ENCODE peak calls at places on chromosome 17, in seven cellular contexts. K is hepatocyte; M is HFFc6; V is activated CD4-positive, alpha-beta T cell treated with anti-CD3 and anti-CD28 coated beads, Interleukin-2, amount 10 ng/mL, durations not matched to agents 7 days and 5 days; Y is NAMALWA; T is mucosa of gallbladder; S is retina. U is an unnamed sample.

GRCh38 chr17:1304522-1304921 is 25.1 kb downstream of the TRARG1 start:
- DNase-seq in K (no peak), M (no peak), V (no peak), Y (no peak), T (no peak), S (no peak), U (no peak)

GRCh38 chr17:31830971-31831755 is 27.9 kb downstream of the COPRS start:
- DNase-seq in K (no peak), M (no peak), V (no peak), Y (no peak), T (no peak), S (no peak), U (no peak)

GRCh38 chr17:48244121-48244711 is 136.7 kb downstream of the SNX11 start:
- DNase-seq in K (peak), M (peak), V (peak), Y (peak), T (no peak), S (no peak), U (peak)

GRCh38 chr17:7296189-7296861 is 1.9 kb upstream of the YBX2 start:
- DNase-seq in K (peak), M (peak), V (peak), Y (peak), T (peak), S (peak), U (peak)

GRCh38 chr17:69406906-69407305 is 7.6 kb upstream of the MAP2K6 start:
- DNase-seq in K (no peak), M (no peak), V (no peak), Y (no peak), T (no peak), S (no peak), U (no peak)

GRCh38 chr17:79939755-79940154 is 95.9 kb downstream of the TBC1D16 start:
- DNase-seq in K (no peak), M (no peak), V (no peak), Y (no peak), T (no peak), S (peak), U (no peak)

GRCh38 chr17:67608691-67609090 is 109.0 kb upstream of the NOL11 start:
- DNase-seq in K (no peak), M (peak), V (no peak), Y (no peak), T (no peak), S (no peak), U (no peak)

GRCh38 chr17:67293251-67294203 is 48.5 kb upstream of the HELZ start:
- DNase-seq in K (peak), M (no peak), V (peak), Y (peak), T (peak), S (peak), U (peak)

GRCh38 chr17:64411999-64412771 is 21.5 kb upstream of the PECAM1 start:
- DNase-seq in K (peak), M (no peak), V (no peak), Y (no peak), T (peak), S (peak), U (no peak)

GRCh38 chr17:55435408-55435807 is 13.8 kb upstream of the MMD start:
- DNase-seq in K (no peak), M (no peak), V (no peak), Y (no peak), T (no peak), S (no peak), U (no peak)

GRCh38 chr17:64081802-64082799 is 47.8 kb downstream of the ERN1 start:
- DNase-seq in K (peak), M (peak), V (peak), Y (peak), T (no peak), S (no peak), U (peak)

GRCh38 chr17:36182176-36183000 is 6.0 kb upstream of the TBC1D3B start:
- DNase-seq in K (peak), M (no peak), V (no peak), Y (no peak), T (no peak), S (peak), U (no peak)

GRCh38 chr17:33052856-33053255 is 61.2 kb downstream of the SPACA3 start:
- DNase-seq in K (no peak), M (no peak), V (no peak), Y (no peak), T (no peak), S (no peak), U (no peak)

GRCh38 chr17:76243826-76244679 is 3.8 kb upstream of the RNF157 start:
- DNase-seq in K (no peak), M (no peak), V (no peak), Y (no peak), T (no peak), S (no peak), U (no peak)